ENCODE peak calls at places on chromosomes 3 and 15, in nine cellular contexts. V, G, Q, K, W, P, U, J and B are unnamed samples.

GRCh38 chr3:122510878-122511481 is 3.8 kb downstream of the KPNA1 start:
- DNase-seq in G (no peak), J (peak), P (no peak), K (no peak), Q (no peak), V (no peak), U (no peak), W (no peak), B (no peak)

GRCh38 chr3:150129181-150129580 is 158.5 kb upstream of the PFN2 start:
- DNase-seq in G (no peak), K (no peak), W (no peak), V (no peak), J (no peak), P (no peak), Q (no peak), U (no peak), B (no peak)

GRCh38 chr3:9036327-9037112 is 73.2 kb upstream of the RAD18 start:
- DNase-seq in K (no peak), V (no peak), U (no peak), G (peak), P (peak), J (peak), Q (no peak), W (peak), B (no peak)

GRCh38 chr15:69974321-69974720 is 123.4 kb downstream of the TLE3 start:
- DNase-seq in K (no peak), V (no peak), P (no peak), J (no peak), W (no peak), Q (no peak), U (no peak), G (no peak), B (no peak)

GRCh38 chr3:12926660-12927059 is 85.3 kb upstream of the RPL32 start:
- DNase-seq in P (no peak), V (no peak), W (no peak), Q (no peak), U (no peak), J (no peak), G (no peak), K (no peak), B (no peak)

GRCh38 chr3:87836026-87836425 is 222.8 kb downstream of the CGGBP1 start:
- DNase-seq in G (no peak), P (no peak), Q (no peak), K (no peak), W (no peak), J (no peak), V (no peak), U (no peak), B (no peak)

GRCh38 chr15:77738441-77739437 is 106.0 kb upstream of the LINGO1 start:
- DNase-seq in G (no peak), Q (no peak), V (no peak), W (no peak), K (peak), U (no peak), J (no peak), P (no peak), B (no peak)

GRCh38 chr3:18112976-18113766 is 312.0 kb downstream of the SATB1 start:
- DNase-seq in W (no peak), P (no peak), K (no peak), G (no peak), Q (no peak), V (no peak), J (no peak), U (no peak), B (no peak)

GRCh38 chr3:167978071-167978470 is 117.7 kb downstream of the GOLIM4 start:
- DNase-seq in V (no peak), Q (no peak), K (no peak), W (peak), U (no peak), P (no peak), G (no peak), J (peak), B (no peak)

GRCh38 chr15:66633346-66633745 is 67.5 kb upstream of the LCTL start:
- DNase-seq in Q (no peak), G (no peak), U (no peak), K (no peak), W (no peak), P (no peak), J (no peak), V (no peak), B (no peak)

GRCh38 chr3:112038863-112039262 is 4.3 kb downstream of the TMPRSS7 start:
- DNase-seq in K (no peak), J (peak), G (no peak), V (no peak), U (peak), Q (no peak), W (no peak), P (no peak), B (peak)

GRCh38 chr3:21486381-21486935 is 264.6 kb downstream of the ZNF385D start:
- DNase-seq in J (peak), G (no peak), W (no peak), U (no peak), V (no peak), P (peak), Q (no peak), K (no peak), B (no peak)

GRCh38 chr3:56839784-56840724 is 38.3 kb upstream of the ARHGEF3 start:
- DNase-seq in P (peak), V (no peak), G (peak), U (no peak), J (peak), Q (no peak), W (no peak), K (no peak), B (no peak)

GRCh38 chr3:190178779-190179178 is 58.1 kb upstream of the P3H2 start:
- DNase-seq in U (no peak), Q (no peak), K (no peak), W (no peak), G (no peak), J (no peak), V (no peak), P (no peak), B (no peak)

GRCh38 chr3:134369861-134370596 is 4.2 kb downstream of the AMOTL2 start:
- DNase-seq in V (no peak), J (no peak), G (no peak), K (no peak), Q (no peak), U (no peak), P (no peak), W (no peak), B (no peak)

GRCh38 chr3:134372405-134373277 is 1.6 kb downstream of the AMOTL2 start:
- DNase-seq in U (no peak), K (no peak), W (no peak), J (no peak), Q (no peak), P (no peak), V (no peak), G (no peak), B (no peak)

GRCh38 chr3:134373278-134373941 is 837 bp downstream of the AMOTL2 start:
- DNase-seq in J (peak), Q (no peak), P (peak), G (peak), V (no peak), K (peak), W (peak), U (peak), B (no peak)

GRCh38 chr3:134370611-134371451 is 3.4 kb downstream of the AMOTL2 start:
- DNase-seq in J (no peak), U (no peak), P (no peak), G (no peak), K (no peak), W (no peak), Q (no peak), V (no peak), B (no peak)

GRCh38 chr3:134371542-134372324 is 2.5 kb downstream of the AMOTL2 start:
- DNase-seq in U (no peak), V (no peak), G (no peak), Q (no peak), P (peak), K (no peak), W (no peak), J (peak), B (no peak)
- TF ChIP-seq CTCF in U (no peak), V (no peak), G (peak), Q (no peak), P (no peak), K (no peak), W (no peak), J (no peak), B (no peak)

DNA sequence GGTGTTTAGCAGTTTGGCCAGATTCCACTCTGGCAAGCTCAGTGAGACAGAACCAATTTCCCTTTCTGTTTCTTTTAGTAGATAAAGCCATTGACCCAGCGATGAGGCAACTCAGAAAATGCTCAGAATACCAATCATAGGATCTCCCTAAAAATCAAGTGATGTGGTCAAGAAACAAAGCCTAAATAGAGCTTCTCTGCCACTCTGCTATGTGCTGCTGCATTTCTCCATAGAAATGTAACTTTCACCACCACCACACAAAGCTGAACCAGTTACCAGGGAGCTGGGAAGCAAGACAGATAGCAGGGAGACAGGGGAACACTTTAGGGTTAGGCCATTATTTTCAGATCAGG is 109.8 kb downstream of the RPL22L1 start:
- DNase-seq in V (no peak), G (no peak), W (no peak), J (peak), K (no peak), P (no peak), U (no peak), Q (no peak), B (no peak)
- TF ChIP-seq CTCF in V (no peak), G (no peak), W (no peak), J (no peak), K (no peak), P (no peak), U (no peak), Q (no peak), B (no peak)

GRCh38 chr3:183592820-183593219 is 37.3 kb upstream of the KLHL6 start:
- DNase-seq in K (no peak), V (no peak), U (no peak), P (no peak), G (no peak), W (no peak), J (no peak), Q (no peak), B (no peak)

GRCh38 chr3:183587337-183587736 is 31.8 kb upstream of the KLHL6 start:
- DNase-seq in J (no peak), W (no peak), U (no peak), V (no peak), Q (no peak), K (no peak), G (no peak), P (no peak), B (no peak)

GRCh38 chr3:183590442-183590841 is 34.9 kb upstream of the KLHL6 start:
- DNase-seq in U (no peak), J (no peak), Q (no peak), P (no peak), G (no peak), K (no peak), V (no peak), W (no peak), B (no peak)

GRCh38 chr3:183594636-183595035 is 39.1 kb upstream of the KLHL6 start:
- DNase-seq in W (no peak), V (no peak), Q (no peak), K (no peak), J (no peak), G (no peak), U (no peak), P (no peak), B (no peak)

GRCh38 chr3:183591881-183592521 is 36.5 kb upstream of the KLHL6 start:
- DNase-seq in K (no peak), J (no peak), W (no peak), U (peak), Q (no peak), G (no peak), V (peak), P (no peak), B (peak)
- TF ChIP-seq CTCF in K (peak), J (peak), W (no peak), U (peak), Q (no peak), G (peak), V (peak), P (peak), B (peak)

DNA sequence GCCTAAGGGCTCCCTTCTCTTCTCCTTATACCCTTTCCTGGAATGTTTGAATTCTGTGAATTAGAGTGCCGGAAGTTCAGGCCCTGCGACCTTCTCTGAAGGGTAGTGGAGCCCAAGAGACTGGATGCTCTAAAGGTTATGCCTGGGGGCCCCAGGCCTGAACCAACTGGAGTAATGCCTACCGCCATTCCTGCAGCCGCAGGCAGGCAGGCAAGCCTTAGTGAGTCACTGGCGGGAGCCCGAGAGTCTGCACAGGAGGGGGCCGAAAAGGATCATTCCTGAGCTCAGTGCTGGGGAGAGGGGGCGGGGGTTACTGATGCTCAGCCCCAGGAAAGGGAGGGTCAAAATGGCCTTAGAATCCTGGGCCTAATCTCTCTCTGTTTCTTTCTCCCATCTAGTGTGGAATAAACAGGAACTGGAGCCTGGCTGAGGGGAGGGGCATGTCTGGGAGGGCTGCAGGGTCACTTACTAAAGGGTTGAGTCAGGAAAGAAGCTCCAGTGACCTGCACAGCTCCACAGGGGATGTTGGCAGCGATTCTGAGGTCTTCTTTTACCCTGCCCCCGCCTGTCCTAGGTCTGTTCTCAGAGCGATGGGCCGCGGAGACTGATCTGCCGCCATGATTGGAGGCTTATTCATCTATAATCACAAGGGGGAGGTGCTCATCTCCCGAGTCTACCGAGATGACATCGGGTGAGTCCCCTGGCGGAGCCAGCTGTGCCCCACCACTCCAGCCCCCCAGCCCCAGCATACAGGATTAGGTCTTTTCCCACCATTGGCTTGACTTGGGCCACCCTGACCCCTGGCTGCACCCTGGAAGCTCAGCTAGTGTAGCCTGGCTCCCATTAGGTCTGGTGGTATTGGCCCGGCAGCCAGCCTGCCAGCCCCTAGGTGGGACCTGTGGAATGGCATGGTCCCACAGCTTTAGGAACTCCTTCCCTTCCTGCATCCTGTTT is 2.0 kb downstream of the AP2M1 start:
- DNase-seq in K (no peak), Q (no peak), P (peak), U (no peak), J (peak), G (peak), V (no peak), W (peak), B (no peak)
- TF ChIP-seq CTCF in K (no peak), Q (no peak), P (no peak), U (no peak), J (no peak), G (no peak), V (no peak), W (no peak), B (no peak)